ENCODE peak calls at places on chromosomes 11 and 22, in six cellular contexts. X, S, O, B, V and J are unnamed samples.

GRCh38 chr11:134271978-134272377 is 4.2 kb upstream of the GLB1L3 start:
- DNase-seq in B (no peak), S (no peak), O (no peak), V (no peak), X (no peak), J (no peak)

GRCh38 chr22:50105529-50106100 is 15.8 kb downstream of the MOV10L1 start:
- DNase-seq in B (no peak), V (peak), S (no peak), X (no peak), O (no peak), J (no peak)

GRCh38 chr11:17864478-17864941 is 129.9 kb downstream of the KCNC1 start:
- DNase-seq in S (no peak), B (no peak), V (peak), X (peak), O (no peak), J (no peak)

GRCh38 chr22:21939392-21940319 is 13.0 kb downstream of the PPM1F start:
- DNase-seq in X (no peak), V (no peak), O (no peak), S (no peak), B (no peak), J (peak)

GRCh38 chr22:38413085-38414008 is 41.7 kb downstream of the KCNJ4 start:
- DNase-seq in V (no peak), S (peak), B (no peak), X (peak), O (no peak), J (no peak)

GRCh38 chr22:28243539-28243938 is 324.5 kb upstream of the PITPNB start:
- DNase-seq in S (no peak), V (no peak), O (no peak), X (no peak), B (no peak), J (no peak)

GRCh38 chr11:12806113-12806512 is 131.9 kb downstream of the TEAD1 start:
- DNase-seq in S (no peak), O (no peak), X (peak), B (no peak), V (no peak), J (no peak)

GRCh38 chr22:45684169-45684568 is 12.5 kb downstream of the ATXN10 start:
- DNase-seq in O (no peak), B (no peak), V (peak), X (no peak), S (no peak), J (peak)

GRCh38 chr22:23752750-23753149 is 1.5 kb downstream of the VPREB3 start:
- DNase-seq in B (no peak), O (no peak), S (no peak), X (no peak), V (peak), J (no peak)

GRCh38 chr22:50236731-50237409 is 8.0 kb downstream of the TUBGCP6 start:
- DNase-seq in S (no peak), V (peak), B (no peak), X (peak), O (no peak), J (peak)

GRCh38 chr11:112266410-112266778 is 5.7 kb upstream of the PLET1 start:
- DNase-seq in X (no peak), V (no peak), B (no peak), S (no peak), O (no peak), J (no peak)

GRCh38 chr11:42576318-42576717 is 735.5 kb upstream of the API5 start:
- DNase-seq in X (no peak), S (no peak), V (no peak), B (no peak), O (no peak), J (no peak)

GRCh38 chr11:2778630-2779498 is 79.1 kb upstream of the KCNQ1OT1 start:
- DNase-seq in X (peak), B (no peak), V (peak), S (peak), O (no peak), J (peak)

GRCh38 chr11:97963528-97964331 is 1057.0 kb upstream of the CNTN5 start:
- DNase-seq in S (no peak), X (no peak), O (no peak), B (no peak), V (no peak), J (no peak)

GRCh38 chr22:47587861-47588582 is 825.6 kb downstream of the TBC1D22A start:
- DNase-seq in V (no peak), S (no peak), O (no peak), B (no peak), X (no peak), J (no peak)

GRCh38 chr11:60872952-60873524 is 5.7 kb downstream of the ZP1 start:
- DNase-seq in X (peak), V (no peak), B (peak), S (no peak), O (no peak), J (peak)

GRCh38 chr22:44889233-44889878 is 120.4 kb downstream of the PHF21B start:
- DNase-seq in O (no peak), S (no peak), V (no peak), X (peak), B (no peak), J (no peak)

GRCh38 chr22:49028111-49028510 is 799.6 kb downstream of the BRD1 start:
- DNase-seq in V (no peak), X (no peak), S (no peak), B (no peak), O (no peak), J (no peak)

GRCh38 chr11:44592125-44592643 is 26.7 kb downstream of the CD82 start:
- DNase-seq in X (no peak), B (no peak), V (no peak), S (no peak), O (no peak), J (peak)

GRCh38 chr22:46076651-46077339 is 73.5 kb upstream of the PPARA start:
- DNase-seq in V (no peak), X (peak), S (no peak), B (no peak), O (no peak), J (no peak)

GRCh38 chr11:14251754-14252153 is 107.2 kb downstream of the RRAS2 start:
- DNase-seq in O (no peak), S (no peak), B (no peak), X (no peak), V (no peak), J (no peak)

GRCh38 chr11:12282676-12283075 is 94.7 kb upstream of the PARVA start:
- DNase-seq in B (no peak), X (no peak), S (no peak), O (no peak), V (no peak), J (no peak)

GRCh38 chr11:65112551-65113360 is 1.1 kb downstream of the TM7SF2 start:
- DNase-seq in S (peak), X (peak), O (no peak), B (peak), V (peak), J (peak)

GRCh38 chr11:16611395-16612233 is 126.8 kb upstream of the C11orf58 start:
- DNase-seq in X (peak), V (peak), O (no peak), S (peak), B (no peak), J (no peak)

GRCh38 chr11:69297225-69297925 is 3.4 kb downstream of the MYEOV start:
- DNase-seq in O (peak), B (peak), V (peak), S (peak), X (peak), J (peak)

GRCh38 chr11:34395916-34396555 is 38.2 kb upstream of the ABTB2 start:
- DNase-seq in X (peak), B (no peak), O (peak), V (no peak), S (no peak), J (peak)